ENCODE peak calls at places on chromosomes 6 and 20, in five cellular contexts. T, Y, I, K and Q are unnamed samples.

GRCh38 chr6:140809694-140810101 is 1323.0 kb upstream of the GJE1 start:
- DNase-seq in T (no peak), Y (no peak), I (no peak), K (no peak), Q (no peak)

GRCh38 chr20:10540636-10541493 is 105.8 kb downstream of the SLX4IP start:
- DNase-seq in T (no peak), Y (no peak), I (no peak), K (no peak), Q (no peak)

GRCh38 chr6:165920896-165921671 is 246.6 kb downstream of the TBXT start:
- DNase-seq in T (no peak), Y (no peak), I (no peak), K (no peak), Q (no peak)

GRCh38 chr6:83114164-83114563 is 46.7 kb downstream of the DOP1A start:
- DNase-seq in T (no peak), Y (no peak), I (no peak), K (no peak), Q (no peak)

GRCh38 chr20:13029687-13030510 is 21.1 kb downstream of the SPTLC3 start:
- DNase-seq in T (no peak), Y (no peak), I (no peak), K (peak; percentile 26), Q (peak; percentile 45)

GRCh38 chr6:118558811-118559217 is 10.7 kb downstream of the PLN start:
- DNase-seq in T (peak; percentile 46), Y (no peak), I (no peak), K (no peak), Q (no peak)

GRCh38 chr6:40523505-40524172 is 63.5 kb downstream of the LRFN2 start:
- DNase-seq in T (no peak), Y (no peak), I (no peak), K (no peak), Q (no peak)

GRCh38 chr20:51142448-51142847 is 119.5 kb upstream of the KCNG1 start:
- DNase-seq in T (no peak), Y (no peak), I (no peak), K (no peak), Q (peak; percentile 75)

GRCh38 chr6:135219346-135219745 is 38.2 kb downstream of the MYB start:
- DNase-seq in T (no peak), Y (no peak), I (no peak), K (no peak), Q (no peak)

GRCh38 chr20:51985753-51986152 is 183.4 kb upstream of the SALL4 start:
- DNase-seq in T (no peak), Y (no peak), I (no peak), K (no peak), Q (no peak)

GRCh38 chr20:5184684-5185083 is 57.9 kb downstream of the CDS2 start:
- DNase-seq in T (no peak), Y (no peak), I (no peak), K (no peak), Q (no peak)

GRCh38 chr20:41058007-41058673 is 29.5 kb downstream of the TOP1 start:
- DNase-seq in T (no peak), Y (no peak), I (no peak), K (no peak), Q (no peak)

GRCh38 chr6:21741221-21742109 is 147.9 kb downstream of the SOX4 start:
- DNase-seq in T (no peak), Y (no peak), I (no peak), K (no peak), Q (no peak)

GRCh38 chr20:5741089-5741488 is 9.1 kb upstream of the SHLD1 start:
- DNase-seq in T (no peak), Y (no peak), I (no peak), K (no peak), Q (no peak)

GRCh38 chr6:163159689-163160088 is 254.8 kb upstream of the QKI start:
- DNase-seq in T (no peak), Y (no peak), I (no peak), K (no peak), Q (no peak)

GRCh38 chr6:25547797-25548196 is 104.2 kb upstream of the SCGN start:
- DNase-seq in T (no peak), Y (no peak), I (no peak), K (no peak), Q (no peak)

GRCh38 chr6:5906340-5906670 is 100.4 kb downstream of the NRN1 start:
- DNase-seq in T (no peak), Y (no peak), I (no peak), K (no peak), Q (no peak)

GRCh38 chr6:157552171-157552747 is 171.3 kb downstream of the ZDHHC14 start:
- DNase-seq in T (no peak), Y (no peak), I (no peak), K (no peak), Q (no peak)